ENCODE peak calls at places on chromosomes 7 and 10, in nine cellular contexts. I is H1, W is keratinocyte, K is A673, T is fibroblast of lung, Z is mammary epithelial cell, V is HCT116, U is DND-41, S is PC-3. G is an unnamed sample.

GRCh38 chr10:9211228-9211627 is 1156.7 kb downstream of the GATA3 start:
- DNase-seq in I (no peak), W (no peak), K (peak; percentile 30), T (peak; percentile 9), Z (no peak), V (no peak), U (no peak), S (peak; percentile 25), G (no peak)

GRCh38 chr10:27512548-27512947 is 8.4 kb downstream of the RAB18 start:
- DNase-seq in I (no peak), W (no peak), K (no peak), T (no peak), Z (no peak), V (no peak), U (no peak), S (peak; percentile 44), G (no peak)

GRCh38 chr7:155182406-155182970 is 112.4 kb downstream of the HTR5A start:
- DNase-seq in I (no peak), W (no peak), K (no peak), T (no peak), Z (no peak), V (no peak), U (no peak), S (no peak), G (no peak)

GRCh38 chr10:63595072-63595471 is 73.9 kb downstream of the REEP3 start:
- DNase-seq in I (no peak), W (no peak), K (no peak), T (peak; percentile 16), Z (no peak), V (no peak), U (no peak), S (no peak), G (no peak)

GRCh38 chr10:114758331-114758730 is 63.2 kb upstream of the FHIP2A start:
- DNase-seq in I (no peak), W (no peak), K (no peak), T (no peak), Z (peak; percentile 68), V (no peak), U (no peak), S (peak; percentile 36), G (no peak)

GRCh38 chr7:11203688-11204087 is 230.0 kb downstream of the PHF14 start:
- DNase-seq in I (no peak), W (no peak), K (no peak), T (peak; percentile 24), Z (no peak), V (no peak), U (no peak), S (no peak), G (no peak)

GRCh38 chr7:98334077-98334476 is 52.6 kb downstream of the BRI3 start:
- DNase-seq in I (no peak), W (no peak), K (no peak), T (no peak), Z (no peak), V (no peak), U (no peak), S (no peak), G (no peak)

GRCh38 chr7:35894721-35895120 is 93.9 kb downstream of the SEPTIN7 start:
- DNase-seq in I (no peak), W (no peak), K (no peak), T (peak; percentile 22), Z (no peak), V (no peak), U (no peak), S (no peak), G (no peak)

GRCh38 chr7:30846378-30846777 is 65.3 kb upstream of the AQP1 start:
- DNase-seq in I (no peak), W (peak; percentile 70), K (no peak), T (no peak), Z (peak; percentile 85), V (no peak), U (no peak), S (peak; percentile 93), G (peak; percentile 98)

GRCh38 chr7:24291271-24291670 is 7.3 kb downstream of the NPY start:
- DNase-seq in I (no peak), W (no peak), K (no peak), T (no peak), Z (no peak), V (no peak), U (no peak), S (peak; percentile 29), G (no peak)

GRCh38 chr7:151248191-151249033 is at the start of gene SMARCD3:
- DNase-seq in I (peak; percentile 79), W (no peak), K (peak; percentile 85), T (peak; percentile 60), Z (peak; percentile 16), V (no peak), U (peak; percentile 70), S (peak; percentile 25), G (no peak)
- TF ChIP-seq EZH2 in I (no peak), W (no peak), K (no peak), T (no peak), Z (no peak), V (no peak), U (peak; percentile 97), S (no peak), G (no peak)

DNA sequence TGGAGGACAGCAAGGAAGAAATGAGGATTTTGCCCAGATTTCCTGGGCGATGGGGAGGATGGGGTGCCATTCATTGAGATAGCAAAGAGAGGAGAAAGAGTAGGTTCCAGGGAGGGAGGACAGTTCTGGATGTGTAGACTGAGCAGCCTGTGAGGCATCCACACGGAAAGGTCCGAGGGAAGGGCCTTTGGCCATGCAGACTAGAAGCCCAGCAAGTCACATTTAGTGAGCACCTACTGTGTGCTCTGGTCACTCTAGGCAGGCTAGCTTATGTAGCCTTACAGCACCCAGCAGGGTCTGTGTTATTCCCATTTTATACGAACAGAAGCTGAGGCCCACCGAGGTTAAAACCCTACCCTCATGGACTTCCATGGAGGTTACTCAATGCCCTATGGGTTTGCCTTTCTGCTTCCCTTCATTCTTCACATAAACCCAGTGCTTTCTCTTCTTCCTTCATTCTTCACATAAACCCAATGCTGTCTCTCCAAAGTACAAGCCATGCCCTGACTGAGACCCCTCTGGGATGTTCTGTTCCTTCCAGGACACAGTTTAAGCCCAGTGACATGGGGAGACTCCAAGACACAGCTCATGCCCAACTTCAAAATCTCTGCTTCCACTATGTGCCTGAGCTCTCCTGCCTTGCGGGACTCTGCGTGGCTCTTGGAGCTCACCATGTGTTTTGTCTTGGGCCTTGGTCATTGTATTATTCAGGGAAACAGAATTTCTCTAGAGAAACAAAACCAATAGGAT is 13.7 kb downstream of the IL2RA start:
- DNase-seq in I (peak; percentile 24), W (no peak), K (no peak), T (no peak), Z (no peak), V (no peak), U (no peak), S (no peak), G (no peak)
- H3K27me3 ChIP-seq in I (no peaks in the 10 kb centered on the region), W (peaks cover 13% of the 10 kb centered on the region), K (peaks cover 33% of the 10 kb centered on the region), T (peaks cover 9% of the 10 kb centered on the region), Z (no peaks in the 10 kb centered on the region), V (peaks cover 36% of the 10 kb centered on the region), U (peaks cover 28% of the 10 kb centered on the region), S (peaks cover 12% of the 10 kb centered on the region), G (peaks cover 4% of the 10 kb centered on the region)

GRCh38 chr10:5490032-5490431 is 9.3 kb downstream of the CALML5 start:
- DNase-seq in I (no peak), W (no peak), K (no peak), T (no peak), Z (no peak), V (no peak), U (no peak), S (no peak), G (no peak)
- TF ChIP-seq EZH2 in I (no peak), W (no peak), K (no peak), T (no peak), Z (no peak), V (no peak), U (no peak), S (no peak), G (no peak)

GRCh38 chr7:80472491-80473200 is 39.2 kb downstream of the GNAT3 start:
- DNase-seq in I (no peak), W (no peak), K (no peak), T (peak; percentile 54), Z (no peak), V (no peak), U (no peak), S (peak; percentile 15), G (no peak)

GRCh38 chr7:80481196-80481884 is 30.5 kb downstream of the GNAT3 start:
- DNase-seq in I (no peak), W (no peak), K (peak; percentile 30), T (no peak), Z (peak; percentile 59), V (no peak), U (no peak), S (peak; percentile 82), G (peak; percentile 64)

GRCh38 chr7:80478683-80479082 is 33.2 kb downstream of the GNAT3 start:
- DNase-seq in I (no peak), W (no peak), K (peak; percentile 23), T (peak; percentile 52), Z (peak; percentile 49), V (no peak), U (no peak), S (peak; percentile 74), G (no peak)

GRCh38 chr7:80480566-80480965 is 31.3 kb downstream of the GNAT3 start:
- DNase-seq in I (no peak), W (no peak), K (no peak), T (no peak), Z (no peak), V (no peak), U (no peak), S (no peak), G (no peak)

DNA sequence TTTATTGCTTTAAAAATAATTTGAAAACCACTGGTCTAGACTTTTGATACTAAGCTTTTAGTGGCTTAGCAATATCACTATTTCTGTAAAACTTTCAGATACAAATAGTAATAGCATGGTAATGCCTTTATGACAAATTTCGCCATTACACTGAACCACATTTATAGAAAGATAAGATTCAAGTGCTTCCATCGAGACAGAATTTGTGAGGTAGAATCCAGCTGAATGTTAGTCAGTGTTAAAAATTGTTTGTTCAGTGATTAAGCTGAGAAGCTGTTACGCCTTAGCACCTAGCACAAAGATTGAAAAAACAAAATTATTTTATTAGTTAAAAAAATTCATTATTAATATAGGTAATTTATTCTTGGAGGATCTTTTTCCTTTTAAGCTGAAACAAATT is 36.5 kb downstream of the GNAT3 start:
- DNase-seq in I (no peak), W (no peak), K (no peak), T (no peak), Z (no peak), V (no peak), U (no peak), S (peak; percentile 33), G (no peak)
- H3K27me3 ChIP-seq in I (no peaks in the 10 kb centered on the region), W (no peaks in the 10 kb centered on the region), K (no peaks in the 10 kb centered on the region), T (no peaks in the 10 kb centered on the region), Z (no peaks in the 10 kb centered on the region), V (no peaks in the 10 kb centered on the region), U (no peaks in the 10 kb centered on the region), S (no peaks in the 10 kb centered on the region), G (no peaks in the 10 kb centered on the region)